ENCODE peak calls at places on chromosomes 13 and 19, in ten cellular contexts. One of them, this sample, is unnamed.
A peak's percentile ranks its signal among the peaks of the same experiment; 100 is the strongest.

GRCh38 chr19:42255766-42256750 is 1.1 kb upstream of the ERF start:
- DNase-seq in brain microvascular endothelial cell: no peak
- DNase-seq in AG04450: no peak
- DNase-seq in gastrocnemius medialis: peak; percentile 28
- DNase-seq in lung: no peak
- DNase-seq in suprapubic skin: no peak
- DNase-seq in astrocyte: no peak
- DNase-seq in uterus: peak; percentile 66
- DNase-seq in MM.1S: peak; percentile 5
- DNase-seq in dorsolateral prefrontal cortex: peak; percentile 52
- DNase-seq in this sample: peak; percentile 83

GRCh38 chr19:48772503-48772953 is 17.2 kb downstream of the FGF21 start:
- DNase-seq in brain microvascular endothelial cell: no peak
- DNase-seq in AG04450: no peak
- DNase-seq in gastrocnemius medialis: peak; percentile 97
- DNase-seq in lung: peak; percentile 65
- DNase-seq in suprapubic skin: no peak
- DNase-seq in astrocyte: no peak
- DNase-seq in uterus: no peak
- DNase-seq in MM.1S: no peak
- DNase-seq in dorsolateral prefrontal cortex: no peak
- DNase-seq in this sample: peak; percentile 55

GRCh38 chr13:107138468-107138867 is 570.5 kb upstream of the ARGLU1 start:
- DNase-seq in brain microvascular endothelial cell: no peak
- DNase-seq in AG04450: no peak
- DNase-seq in gastrocnemius medialis: no peak
- DNase-seq in lung: no peak
- DNase-seq in suprapubic skin: no peak
- DNase-seq in astrocyte: no peak
- DNase-seq in uterus: no peak
- DNase-seq in MM.1S: no peak
- DNase-seq in dorsolateral prefrontal cortex: no peak
- DNase-seq in this sample: no peak

GRCh38 chr13:96020155-96020575 is 33.0 kb downstream of the UGGT2 start:
- DNase-seq in brain microvascular endothelial cell: peak; percentile 65
- DNase-seq in AG04450: peak; percentile 27
- DNase-seq in gastrocnemius medialis: peak; percentile 35
- DNase-seq in lung: no peak
- DNase-seq in suprapubic skin: no peak
- DNase-seq in astrocyte: peak; percentile 50
- DNase-seq in uterus: no peak
- DNase-seq in MM.1S: peak; percentile 64
- DNase-seq in dorsolateral prefrontal cortex: no peak
- DNase-seq in this sample: peak; percentile 29

GRCh38 chr19:56840452-56841193 is at the start of the genes PEG3 and ZIM2:
- DNase-seq in brain microvascular endothelial cell: no peak
- DNase-seq in AG04450: no peak
- DNase-seq in gastrocnemius medialis: no peak
- DNase-seq in lung: no peak
- DNase-seq in suprapubic skin: peak; percentile 86
- DNase-seq in astrocyte: no peak
- DNase-seq in uterus: peak; percentile 88
- DNase-seq in MM.1S: no peak
- DNase-seq in dorsolateral prefrontal cortex: peak; percentile 89
- DNase-seq in this sample: peak; percentile 76

GRCh38 chr19:2167896-2168618 is 4.3 kb downstream of the DOT1L start:
- DNase-seq in brain microvascular endothelial cell: no peak
- DNase-seq in AG04450: no peak
- DNase-seq in gastrocnemius medialis: peak; percentile 73
- DNase-seq in lung: peak; percentile 74
- DNase-seq in suprapubic skin: no peak
- DNase-seq in astrocyte: peak; percentile 41
- DNase-seq in uterus: peak; percentile 59
- DNase-seq in MM.1S: no peak
- DNase-seq in dorsolateral prefrontal cortex: no peak
- DNase-seq in this sample: peak; percentile 73

GRCh38 chr19:9406798-9407352 is 28.5 kb downstream of the ZNF266 start:
- DNase-seq in brain microvascular endothelial cell: peak; percentile 91
- DNase-seq in AG04450: peak; percentile 55
- DNase-seq in gastrocnemius medialis: peak; percentile 70
- DNase-seq in lung: peak; percentile 56
- DNase-seq in suprapubic skin: no peak
- DNase-seq in astrocyte: peak; percentile 78
- DNase-seq in uterus: peak; percentile 57
- DNase-seq in MM.1S: no peak
- DNase-seq in dorsolateral prefrontal cortex: peak; percentile 14
- DNase-seq in this sample: peak; percentile 82

GRCh38 chr19:41577144-41577830 is 1.3 kb downstream of the CEACAM21 start:
- DNase-seq in brain microvascular endothelial cell: no peak
- DNase-seq in AG04450: no peak
- DNase-seq in gastrocnemius medialis: no peak
- DNase-seq in lung: no peak
- DNase-seq in suprapubic skin: no peak
- DNase-seq in astrocyte: no peak
- DNase-seq in uterus: no peak
- DNase-seq in MM.1S: no peak
- DNase-seq in dorsolateral prefrontal cortex: no peak
- DNase-seq in this sample: no peak

GRCh38 chr19:7679771-7680605 is 645 bp upstream of the TRAPPC5 start:
- DNase-seq in brain microvascular endothelial cell: no peak
- DNase-seq in AG04450: no peak
- DNase-seq in gastrocnemius medialis: no peak
- DNase-seq in lung: no peak
- DNase-seq in suprapubic skin: no peak
- DNase-seq in astrocyte: no peak
- DNase-seq in uterus: no peak
- DNase-seq in MM.1S: no peak
- DNase-seq in dorsolateral prefrontal cortex: no peak
- DNase-seq in this sample: no peak

DNA sequence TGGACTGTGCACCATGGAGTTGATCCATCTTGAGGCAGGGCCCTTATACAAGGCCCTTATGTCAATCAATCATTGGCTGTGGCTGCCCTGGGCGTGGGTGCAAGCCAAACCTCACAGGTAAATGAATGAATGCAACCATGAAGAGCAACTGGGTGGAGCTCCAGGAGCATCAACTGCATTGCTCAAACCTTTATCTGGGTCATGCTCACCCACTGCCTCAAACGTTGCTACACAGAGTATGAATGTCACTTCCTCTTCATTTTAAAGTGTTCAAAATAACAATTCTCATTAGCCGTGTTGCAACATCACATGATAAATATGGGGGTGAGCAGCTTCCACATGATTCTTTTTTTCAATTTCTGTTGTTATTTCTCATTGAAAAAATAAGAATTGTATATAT is 6.4 kb upstream of the ZNF333 start:
- DNase-seq in brain microvascular endothelial cell: no peak
- DNase-seq in AG04450: no peak
- DNase-seq in gastrocnemius medialis: no peak
- DNase-seq in lung: no peak
- DNase-seq in suprapubic skin: no peak
- DNase-seq in astrocyte: no peak
- DNase-seq in uterus: no peak
- DNase-seq in MM.1S: no peak
- DNase-seq in dorsolateral prefrontal cortex: no peak
- DNase-seq in this sample: no peak
- H3K27me3 ChIP-seq in brain microvascular endothelial cell: no peaks in the 10 kb centered on the region
- H3K27me3 ChIP-seq in AG04450: no peaks in the 10 kb centered on the region
- H3K27me3 ChIP-seq in gastrocnemius medialis: peaks cover 7% of the 10 kb centered on the region
- H3K27me3 ChIP-seq in lung: no peaks in the 10 kb centered on the region
- H3K27me3 ChIP-seq in suprapubic skin: peaks cover 10% of the 10 kb centered on the region
- H3K27me3 ChIP-seq in astrocyte: no peaks in the 10 kb centered on the region
- H3K27me3 ChIP-seq in uterus: no peaks in the 10 kb centered on the region
- H3K27me3 ChIP-seq in MM.1S: peaks cover 56% of the 10 kb centered on the region
- H3K27me3 ChIP-seq in dorsolateral prefrontal cortex: no peaks in the 10 kb centered on the region
- H3K27me3 ChIP-seq in this sample: peaks cover 2% of the 10 kb centered on the region

GRCh38 chr19:54138777-54139256 is 1.3 kb downstream of the CNOT3 start:
- DNase-seq in brain microvascular endothelial cell: no peak
- DNase-seq in AG04450: no peak
- DNase-seq in gastrocnemius medialis: no peak
- DNase-seq in lung: no peak
- DNase-seq in suprapubic skin: no peak
- DNase-seq in astrocyte: no peak
- DNase-seq in uterus: no peak
- DNase-seq in MM.1S: no peak
- DNase-seq in dorsolateral prefrontal cortex: no peak
- DNase-seq in this sample: no peak
- TF ChIP-seq CTCF in brain microvascular endothelial cell: no peak
- TF ChIP-seq CTCF in AG04450: no peak
- TF ChIP-seq CTCF in gastrocnemius medialis: no peak
- TF ChIP-seq CTCF in lung: no peak
- TF ChIP-seq CTCF in suprapubic skin: no peak
- TF ChIP-seq CTCF in astrocyte: no peak
- TF ChIP-seq CTCF in uterus: no peak
- TF ChIP-seq CTCF in MM.1S: no peak
- TF ChIP-seq CTCF in dorsolateral prefrontal cortex: no peak
- TF ChIP-seq CTCF in this sample: no peak

DNA sequence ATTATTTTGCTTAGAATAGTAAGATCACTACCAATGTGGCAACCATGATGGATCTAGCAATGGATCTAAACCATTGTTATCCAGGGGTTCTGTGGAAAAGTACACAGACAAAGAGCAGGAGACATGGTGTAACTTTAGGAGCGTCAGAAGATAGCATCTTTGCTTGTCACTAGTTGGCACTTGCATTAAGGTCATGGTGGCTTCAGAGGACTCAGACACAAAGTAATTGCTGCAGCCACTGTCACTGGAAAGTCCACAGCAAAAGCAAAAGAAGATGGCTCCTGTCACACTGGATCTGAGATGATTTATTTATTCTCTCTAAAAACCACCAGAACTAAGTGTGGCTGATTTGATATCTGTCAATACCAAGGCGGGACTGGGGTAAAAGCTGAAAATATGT is 93.3 kb upstream of the PCDH20 start:
- DNase-seq in brain microvascular endothelial cell: no peak
- DNase-seq in AG04450: no peak
- DNase-seq in gastrocnemius medialis: no peak
- DNase-seq in lung: no peak
- DNase-seq in suprapubic skin: no peak
- DNase-seq in astrocyte: no peak
- DNase-seq in uterus: no peak
- DNase-seq in MM.1S: no peak
- DNase-seq in dorsolateral prefrontal cortex: no peak
- DNase-seq in this sample: no peak
- H3K27me3 ChIP-seq in brain microvascular endothelial cell: no peaks in the 10 kb centered on the region
- H3K27me3 ChIP-seq in AG04450: no peaks in the 10 kb centered on the region
- H3K27me3 ChIP-seq in gastrocnemius medialis: no peaks in the 10 kb centered on the region
- H3K27me3 ChIP-seq in lung: no peaks in the 10 kb centered on the region
- H3K27me3 ChIP-seq in suprapubic skin: no peaks in the 10 kb centered on the region
- H3K27me3 ChIP-seq in astrocyte: no peaks in the 10 kb centered on the region
- H3K27me3 ChIP-seq in uterus: no peaks in the 10 kb centered on the region
- H3K27me3 ChIP-seq in MM.1S: no peaks in the 10 kb centered on the region
- H3K27me3 ChIP-seq in dorsolateral prefrontal cortex: no peaks in the 10 kb centered on the region
- H3K27me3 ChIP-seq in this sample: no peaks in the 10 kb centered on the region

DNA sequence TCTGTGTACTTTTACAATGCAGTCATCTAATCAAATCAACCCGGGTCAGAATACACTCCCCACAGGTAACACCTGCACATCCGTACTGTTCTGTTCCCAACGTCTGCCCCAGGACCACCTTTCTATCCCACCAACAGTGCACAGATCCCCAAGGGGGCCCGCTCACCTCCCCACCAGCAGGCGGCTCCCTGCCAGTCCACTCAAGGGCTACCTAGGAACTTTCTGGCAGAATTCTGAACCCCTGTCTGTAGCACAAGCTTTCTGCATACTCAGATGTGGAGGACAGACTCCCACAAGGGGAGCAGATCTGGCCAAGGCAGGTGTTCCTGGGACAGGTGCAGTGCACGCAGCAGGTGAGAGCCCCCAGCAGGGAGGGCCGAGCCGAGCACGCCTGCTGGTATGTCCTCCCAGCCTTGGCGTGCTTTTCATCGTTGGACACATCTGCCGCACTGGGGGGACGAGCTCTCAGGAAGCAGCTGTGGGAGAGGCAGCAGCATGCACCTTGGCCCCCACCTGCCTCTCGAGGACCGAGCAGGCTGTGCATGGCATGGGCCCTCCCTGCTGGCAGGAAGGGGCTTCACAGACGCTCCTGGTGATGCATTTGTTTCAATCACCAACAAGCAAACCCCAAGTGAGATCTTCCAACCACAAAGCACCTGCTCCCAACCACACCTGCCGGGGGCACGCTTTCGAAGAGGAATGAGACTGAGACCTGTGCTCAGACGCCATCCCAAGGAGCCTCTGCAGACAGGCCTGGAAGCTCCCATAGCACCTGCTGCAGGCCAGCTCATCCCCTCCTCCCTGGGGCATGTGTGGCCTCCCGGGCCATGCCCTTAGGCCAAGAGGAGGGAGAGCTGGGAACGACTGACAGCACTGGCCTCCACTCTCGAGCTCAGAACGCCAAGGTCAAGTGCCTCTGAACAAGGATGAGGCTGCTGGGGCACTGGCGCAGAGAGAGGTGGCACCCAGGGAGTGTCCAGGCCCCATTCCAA is 35.9 kb downstream of the RAB20 start:
- DNase-seq in brain microvascular endothelial cell: no peak
- DNase-seq in AG04450: no peak
- DNase-seq in gastrocnemius medialis: peak; percentile 46
- DNase-seq in lung: no peak
- DNase-seq in suprapubic skin: no peak
- DNase-seq in astrocyte: no peak
- DNase-seq in uterus: no peak
- DNase-seq in MM.1S: peak; percentile 97
- DNase-seq in dorsolateral prefrontal cortex: no peak
- DNase-seq in this sample: peak; percentile 54
- TF ChIP-seq CTCF in brain microvascular endothelial cell: no peak
- TF ChIP-seq CTCF in AG04450: no peak
- TF ChIP-seq CTCF in gastrocnemius medialis: no peak
- TF ChIP-seq CTCF in lung: no peak
- TF ChIP-seq CTCF in suprapubic skin: no peak
- TF ChIP-seq CTCF in astrocyte: no peak
- TF ChIP-seq CTCF in uterus: no peak
- TF ChIP-seq CTCF in MM.1S: peak; percentile 37
- TF ChIP-seq CTCF in dorsolateral prefrontal cortex: no peak
- TF ChIP-seq CTCF in this sample: no peak

GRCh38 chr13:113458218-113459065 is 5.2 kb upstream of the ADPRHL1 start:
- DNase-seq in brain microvascular endothelial cell: peak; percentile 39
- DNase-seq in AG04450: peak; percentile 13
- DNase-seq in gastrocnemius medialis: no peak
- DNase-seq in lung: no peak
- DNase-seq in suprapubic skin: no peak
- DNase-seq in astrocyte: peak; percentile 22
- DNase-seq in uterus: no peak
- DNase-seq in MM.1S: no peak
- DNase-seq in dorsolateral prefrontal cortex: no peak
- DNase-seq in this sample: no peak
- H3K27me3 ChIP-seq in brain microvascular endothelial cell: no peaks in the 10 kb centered on the region
- H3K27me3 ChIP-seq in AG04450: no peaks in the 10 kb centered on the region
- H3K27me3 ChIP-seq in gastrocnemius medialis: no peaks in the 10 kb centered on the region
- H3K27me3 ChIP-seq in lung: no peaks in the 10 kb centered on the region
- H3K27me3 ChIP-seq in suprapubic skin: no peaks in the 10 kb centered on the region
- H3K27me3 ChIP-seq in astrocyte: no peaks in the 10 kb centered on the region
- H3K27me3 ChIP-seq in uterus: no peaks in the 10 kb centered on the region
- H3K27me3 ChIP-seq in MM.1S: no peaks in the 10 kb centered on the region
- H3K27me3 ChIP-seq in dorsolateral prefrontal cortex: no peaks in the 10 kb centered on the region
- H3K27me3 ChIP-seq in this sample: no peaks in the 10 kb centered on the region

This sample was measured in heart right ventricle.